ENCODE peak calls at places on chromosomes 5 and 9, in six cellular contexts. Q is astrocyte, P is heart left ventricle, B is HCT116, U is IMR-90, O is bronchial epithelial cell. W is an unnamed sample. For H3K27me3, the result is how much of the 10 kb centered on the place peaks cover.

GRCh38 chr9:130820135-130820738 is 14.8 kb upstream of the ABL1 start:
- DNase-seq in Q (no peak), P (no peak), B (no peak), U (no peak), O (no peak), W (no peak)

GRCh38 chr5:88502179-88503064 is 233.8 kb upstream of the TMEM161B start:
- DNase-seq in Q (peak), P (no peak), B (no peak), U (no peak), O (no peak), W (no peak)

GRCh38 chr5:160432815-160433214 is 11.2 kb downstream of the PTTG1 start:
- DNase-seq in Q (no peak), P (no peak), B (no peak), U (no peak), O (no peak), W (no peak)

GRCh38 chr5:153559926-153560325 is 69.5 kb downstream of the GRIA1 start:
- DNase-seq in Q (peak), P (no peak), B (no peak), U (no peak), O (no peak), W (no peak)

GRCh38 chr9:68999393-69000105 is 14.4 kb downstream of the PRKACG start:
- DNase-seq in Q (peak), P (no peak), B (peak), U (peak), O (peak), W (peak)

GRCh38 chr5:27315541-27316282 is 277.3 kb upstream of the CDH9 start:
- DNase-seq in Q (peak), P (no peak), B (no peak), U (peak), O (peak), W (no peak)

GRCh38 chr9:110995511-110996340 is 42.5 kb downstream of the LPAR1 start:
- DNase-seq in Q (peak), P (no peak), B (no peak), U (peak), O (no peak), W (no peak)

GRCh38 chr9:98101868-98102273 is 17.2 kb downstream of the TRIM14 start:
- DNase-seq in Q (peak), P (no peak), B (no peak), U (peak), O (no peak), W (no peak)

GRCh38 chr5:139091439-139092156 is 106.6 kb downstream of the SIL1 start:
- DNase-seq in Q (no peak), P (no peak), B (no peak), U (no peak), O (no peak), W (no peak)

GRCh38 chr9:69323886-69324285 is 1.1 kb upstream of the ENTREP1 start:
- DNase-seq in Q (no peak), P (no peak), B (no peak), U (no peak), O (no peak), W (no peak)

GRCh38 chr9:136847827-136848392 is 1.3 kb upstream of the PHPT1 start:
- DNase-seq in Q (peak), P (peak), B (peak), U (peak), O (peak), W (no peak)

GRCh38 chr5:72601861-72602260 is 94.7 kb upstream of the ZNF366 start:
- DNase-seq in Q (no peak), P (no peak), B (no peak), U (no peak), O (no peak), W (no peak)

GRCh38 chr9:14322211-14323082 is 8.5 kb upstream of the NFIB start:
- DNase-seq in Q (peak), P (peak), B (peak), U (peak), O (peak), W (no peak)

GRCh38 chr9:99038396-99038795 is 66.5 kb upstream of the TGFBR1 start:
- DNase-seq in Q (no peak), P (no peak), B (no peak), U (no peak), O (no peak), W (no peak)

GRCh38 chr5:85293139-85293785 is 908.6 kb upstream of the EDIL3 start:
- DNase-seq in Q (no peak), P (no peak), B (no peak), U (peak), O (peak), W (no peak)

DNA sequence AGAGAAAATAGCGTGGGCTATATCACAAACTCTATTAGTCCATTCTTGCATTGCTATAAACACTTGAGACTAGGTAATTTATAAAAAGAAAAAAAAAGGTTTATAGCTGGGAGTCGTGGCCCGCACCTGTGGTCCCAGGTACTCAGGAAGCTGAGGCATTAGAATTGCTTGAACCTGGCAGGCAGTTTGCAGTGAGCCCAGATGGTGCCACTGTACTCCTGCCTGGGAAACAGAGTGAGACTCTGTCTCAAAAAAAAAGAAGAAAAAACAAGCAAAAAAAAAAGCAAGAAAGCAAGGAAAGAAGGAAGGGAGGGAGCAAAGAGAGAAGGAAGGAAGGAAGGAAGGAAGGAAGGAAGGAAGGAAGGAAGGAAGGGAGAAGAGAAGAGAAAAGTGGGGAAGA is 904.2 kb upstream of the EDIL3 start:
- DNase-seq in Q (no peak), P (no peak), B (no peak), U (no peak), O (no peak), W (no peak)
- TF ChIP-seq CTCF in Q (no peak), P (no peak), B (no peak), U (no peak), O (no peak), W (no peak)

DNA sequence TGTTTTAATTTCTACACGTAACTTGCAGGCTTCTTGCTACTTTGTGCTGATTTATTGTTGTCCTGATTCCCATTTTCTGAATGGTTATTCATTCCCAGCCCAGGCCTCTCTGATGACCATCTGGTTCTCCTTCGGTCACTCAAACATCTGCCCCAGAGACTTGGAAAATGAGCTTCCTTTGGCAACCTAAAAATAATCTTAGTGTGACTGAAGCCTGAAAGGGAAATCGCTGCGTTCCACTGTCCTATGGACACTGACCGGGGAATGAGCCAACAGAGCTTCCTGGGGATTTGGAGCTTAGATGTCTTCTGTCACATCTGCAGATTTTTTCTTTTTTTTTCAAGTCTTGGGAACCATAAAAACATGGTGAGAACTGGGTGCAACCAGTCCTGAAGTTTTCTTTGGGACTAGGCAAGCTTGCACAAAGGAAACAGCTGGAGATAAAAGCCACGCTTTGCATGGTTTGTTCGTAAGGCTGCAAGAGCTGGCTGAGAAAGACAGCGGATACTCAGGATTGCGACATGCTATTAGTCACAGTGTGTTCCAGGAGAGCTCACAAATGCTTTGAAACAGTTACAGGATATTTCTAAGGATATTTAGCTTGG is 146.3 kb downstream of the GOLPH3 start:
- DNase-seq in Q (peak), P (no peak), B (peak), U (peak), O (peak), W (peak)
- H3K4me3 ChIP-seq in Q (peak), P (no peak), B (no peak), U (peak), O (no peak), W (no peak)

GRCh38 chr5:96427823-96428222 is 5.2 kb downstream of the PCSK1 start:
- DNase-seq in Q (peak), P (no peak), B (no peak), U (peak), O (no peak), W (no peak)

GRCh38 chr5:96433066-96433447 is at the start of gene PCSK1:
- DNase-seq in Q (peak), P (no peak), B (no peak), U (no peak), O (no peak), W (no peak)

GRCh38 chr5:96432245-96433065 is 593 bp downstream of the PCSK1 start:
- DNase-seq in Q (peak), P (no peak), B (no peak), U (no peak), O (no peak), W (no peak)

GRCh38 chr5:96434201-96434645 is 1.2 kb upstream of the PCSK1 start:
- DNase-seq in Q (peak), P (peak), B (peak), U (peak), O (peak), W (peak)

GRCh38 chr5:96431376-96432244 is 1.4 kb downstream of the PCSK1 start:
- DNase-seq in Q (peak), P (no peak), B (no peak), U (peak), O (peak), W (no peak)
- H3K27me3 ChIP-seq in Q (under half), P (under half), B (under half), U (under half), O (under half), W (under half)

GRCh38 chr5:143174714-143175398 is 228.6 kb downstream of the NR3C1 start:
- DNase-seq in Q (peak), P (no peak), B (no peak), U (peak), O (no peak), W (peak)
- TF ChIP-seq CTCF in Q (no peak), P (no peak), B (no peak), U (no peak), O (no peak), W (no peak)

GRCh38 chr5:141393267-141393666 is 834 bp downstream of the PCDHGA8 start:
- DNase-seq in Q (no peak), P (no peak), B (no peak), U (no peak), O (no peak), W (no peak)

GRCh38 chr5:141389153-141390042 is 1.9 kb downstream of the PCDHGB4 start:
- DNase-seq in Q (no peak), P (no peak), B (no peak), U (no peak), O (no peak), W (no peak)

GRCh38 chr5:141392429-141393198 is at the start of gene PCDHGA8:
- DNase-seq in Q (no peak), P (no peak), B (peak), U (peak), O (no peak), W (no peak)

GRCh38 chr5:141384471-141385267 is 2.1 kb downstream of the PCDHGA7 start:
- DNase-seq in Q (no peak), P (no peak), B (no peak), U (no peak), O (no peak), W (no peak)

GRCh38 chr5:141388661-141389060 is 1.2 kb downstream of the PCDHGB4 start:
- DNase-seq in Q (no peak), P (no peak), B (no peak), U (no peak), O (no peak), W (no peak)
- H3K4me3 ChIP-seq in Q (peak), P (no peak), B (no peak), U (no peak), O (no peak), W (no peak)

GRCh38 chr5:145666591-145666990 is 168.6 kb downstream of the PRELID2 start:
- DNase-seq in Q (no peak), P (no peak), B (no peak), U (no peak), O (peak), W (no peak)
- H3K27me3 ChIP-seq in Q (under half), P (under half), B (under half), U (under half), O (under half), W (under half)

GRCh38 chr9:126612813-126613641 is 701 bp upstream of the LMX1B start:
- DNase-seq in Q (no peak), P (no peak), B (no peak), U (no peak), O (no peak), W (no peak)

GRCh38 chr9:126614455-126615248 is 924 bp downstream of the LMX1B start:
- DNase-seq in Q (no peak), P (peak), B (no peak), U (no peak), O (no peak), W (no peak)

GRCh38 chr9:126613656-126614055 is at the start of gene LMX1B:
- DNase-seq in Q (peak), P (no peak), B (peak), U (peak), O (no peak), W (no peak)

GRCh38 chr9:126615251-126615790 is 1.6 kb downstream of the LMX1B start:
- DNase-seq in Q (no peak), P (no peak), B (no peak), U (peak), O (peak), W (no peak)

GRCh38 chr9:126614088-126614454 is 343 bp downstream of the LMX1B start:
- DNase-seq in Q (no peak), P (no peak), B (no peak), U (no peak), O (no peak), W (no peak)
- TF ChIP-seq CTCF in Q (no peak), P (no peak), B (no peak), U (no peak), O (no peak), W (no peak)

DNA sequence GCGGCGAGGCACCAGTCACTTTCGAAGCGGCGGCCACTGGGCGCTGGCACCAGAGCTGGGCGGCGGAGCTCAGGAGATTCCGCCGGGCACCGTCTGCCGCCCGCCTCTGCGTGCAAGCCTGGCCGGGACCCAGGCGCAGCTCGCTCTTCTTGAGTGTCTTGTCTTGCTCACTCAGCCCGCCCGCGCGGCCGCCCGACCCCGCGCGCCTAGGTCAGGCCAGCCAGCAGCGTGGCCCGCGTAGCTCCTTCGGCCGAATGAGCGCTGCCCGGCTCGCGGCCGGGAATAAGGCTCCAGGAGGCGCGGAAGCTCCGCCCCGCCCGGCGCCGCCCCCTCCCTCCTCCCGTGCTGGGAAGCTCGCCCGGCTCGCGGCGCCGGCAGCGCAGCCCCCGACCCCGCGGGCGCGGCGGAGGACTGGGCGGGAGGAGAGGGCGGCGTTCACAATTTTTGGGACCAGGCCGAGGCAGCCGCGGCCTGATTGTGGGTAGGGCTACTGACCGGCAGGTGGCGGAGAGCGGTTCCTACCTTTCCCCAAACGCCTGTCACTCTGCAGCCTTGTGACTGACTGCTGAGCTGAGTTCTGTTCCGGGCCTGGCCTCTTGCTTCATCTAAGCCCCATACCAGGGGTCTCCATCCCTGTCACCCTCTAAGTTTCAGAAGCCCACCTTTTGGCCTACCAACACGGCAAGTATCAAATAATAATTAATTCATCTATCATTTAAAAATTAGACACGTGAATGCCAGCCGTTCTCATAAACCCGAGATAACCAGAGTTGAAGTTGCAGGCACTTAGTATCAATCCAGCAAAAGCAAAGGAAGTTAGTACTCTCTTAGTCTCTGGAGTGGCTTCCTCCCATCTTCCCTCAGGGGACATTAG is at the start of gene HBEGF:
- DNase-seq in Q (peak), P (peak), B (peak), U (peak), O (peak), W (no peak)
- H3K4me3 ChIP-seq in Q (peak), P (peak), B (peak), U (peak), O (peak), W (peak)

DNA sequence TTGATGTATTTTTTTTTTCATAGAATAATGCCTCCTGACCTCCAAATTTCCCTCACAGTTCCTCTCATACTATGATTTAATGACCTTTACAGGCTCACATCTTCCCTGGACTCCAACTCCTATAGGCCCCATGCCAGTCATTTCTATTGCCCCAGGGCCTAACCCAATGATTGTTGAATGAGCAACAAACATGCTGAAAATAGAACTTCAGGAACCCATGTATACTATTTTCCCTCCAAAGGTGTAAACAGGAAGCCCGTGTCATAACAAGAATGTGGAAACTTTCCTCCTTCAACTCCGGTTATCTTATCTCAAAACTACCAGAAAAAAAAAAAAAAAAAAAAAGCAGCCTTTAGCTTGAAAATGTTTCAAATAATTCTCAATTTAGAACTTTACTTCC is 25.9 kb downstream of the TRPM6 start:
- DNase-seq in Q (no peak), P (no peak), B (no peak), U (no peak), O (peak), W (no peak)
- H3K27me3 ChIP-seq in Q (under half), P (under half), B (under half), U (under half), O (under half), W (under half)

DNA sequence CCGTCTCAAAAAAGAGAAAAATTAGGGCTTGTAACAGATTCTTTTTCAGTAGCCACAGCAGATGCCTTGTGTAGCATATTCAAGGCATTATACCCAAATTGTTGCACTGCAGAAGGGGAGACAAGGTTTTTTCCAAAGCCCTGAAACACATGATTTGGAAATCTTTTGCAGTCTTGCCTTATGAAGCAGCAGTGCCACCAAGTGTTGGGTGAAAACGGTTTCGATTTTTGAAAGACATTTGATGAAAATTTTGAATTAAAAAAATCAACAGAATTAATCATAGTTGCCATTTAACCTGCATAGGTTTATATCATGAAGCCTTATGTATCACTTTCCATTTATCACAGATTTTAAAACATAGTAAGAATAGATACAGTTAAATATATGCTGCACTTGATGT is 479.5 kb downstream of the TAF11L14 start:
- DNase-seq in Q (no peak), P (no peak), B (no peak), U (peak), O (peak), W (no peak)
- TF ChIP-seq CTCF in Q (peak), P (no peak), B (no peak), U (peak), O (peak), W (peak)

W was measured in kidney epithelial cell.